ENCODE peak calls at places on chromosomes 5 and 9, in six cellular contexts. S, Q, A, R, T and Y are unnamed samples.

GRCh38 chr5:125011982-125012381 is 265.5 kb upstream of the ZNF608 start:
- DNase-seq in R (no peak), A (no peak), Q (no peak), T (no peak), S (no peak), Y (no peak)

GRCh38 chr5:94778299-94778698 is 159.8 kb downstream of the SLF1 start:
- DNase-seq in S (no peak), R (no peak), A (no peak), Q (no peak), T (peak; percentile 10), Y (no peak)

GRCh38 chr9:20512636-20513035 is 109.7 kb downstream of the MLLT3 start:
- DNase-seq in S (no peak), A (no peak), R (no peak), Q (no peak), T (peak; percentile 48), Y (no peak)

GRCh38 chr5:103354446-103354845 is 95.9 kb downstream of the MACIR start:
- DNase-seq in T (no peak), S (no peak), R (no peak), Q (no peak), A (no peak), Y (no peak)

GRCh38 chr5:126414874-126415502 is 8.2 kb upstream of the GRAMD2B start:
- DNase-seq in Q (no peak), A (peak; percentile 6), R (peak; percentile 70), S (no peak), T (peak; percentile 83), Y (no peak)

GRCh38 chr5:38124321-38124720 is 134.0 kb upstream of the EGFLAM start:
- DNase-seq in R (no peak), A (no peak), S (no peak), Q (no peak), T (no peak), Y (no peak)

GRCh38 chr5:175752826-175753535 is 95.1 kb downstream of the HRH2 start:
- DNase-seq in T (no peak), R (no peak), Q (no peak), S (no peak), A (no peak), Y (no peak)

GRCh38 chr5:162230348-162230747 is 162.8 kb downstream of the GABRG2 start:
- DNase-seq in S (no peak), R (no peak), A (no peak), T (no peak), Q (no peak), Y (no peak)

GRCh38 chr9:131620764-131621520 is 75.6 kb downstream of the PRRT1B start:
- DNase-seq in R (no peak), Q (no peak), S (no peak), A (no peak), T (no peak), Y (no peak)

GRCh38 chr9:135887585-135888050 is 19.7 kb downstream of the CAMSAP1 start:
- DNase-seq in T (no peak), Q (peak; percentile 63), A (no peak), S (no peak), R (no peak), Y (no peak)

GRCh38 chr9:123011878-123012528 is 21.5 kb upstream of the GPR21 start:
- DNase-seq in A (no peak), Q (no peak), S (no peak), T (no peak), R (no peak), Y (no peak)

GRCh38 chr9:126973651-126974529 is 59.3 kb downstream of the RALGPS1 start:
- DNase-seq in Q (no peak), T (no peak), A (no peak), S (no peak), R (no peak), Y (no peak)

GRCh38 chr9:86324308-86324707 is 29.9 kb downstream of the TUT7 start:
- DNase-seq in T (peak; percentile 79), R (no peak), Q (no peak), S (no peak), A (no peak), Y (no peak)

GRCh38 chr5:58261605-58262004 is 198.3 kb downstream of the PLK2 start:
- DNase-seq in R (no peak), A (no peak), S (no peak), T (peak; percentile 66), Q (no peak), Y (peak; percentile 10)

GRCh38 chr5:155260798-155261197 is 247.2 kb downstream of the KIF4B start:
- DNase-seq in Q (peak; percentile 49), R (no peak), T (no peak), A (no peak), S (peak; percentile 2), Y (no peak)

GRCh38 chr9:2017459-2018161 is 2.5 kb downstream of the SMARCA2 start:
- DNase-seq in A (peak; percentile 76), R (peak; percentile 61), T (peak; percentile 89), S (peak; percentile 30), Q (peak; percentile 70), Y (peak; percentile 58)

GRCh38 chr5:68251804-68252648 is 36.5 kb downstream of the PIK3R1 start:
- DNase-seq in R (peak; percentile 75), Q (no peak), A (no peak), S (no peak), T (peak; percentile 86), Y (peak; percentile 96)

GRCh38 chr5:8396756-8397155 is 527.8 kb downstream of the MTRR start:
- DNase-seq in Q (no peak), S (no peak), R (no peak), A (no peak), T (peak; percentile 73), Y (no peak)

GRCh38 chr5:428219-428618 is 14.8 kb upstream of the EXOC3 start:
- DNase-seq in A (no peak), Q (no peak), T (no peak), R (no peak), S (no peak), Y (no peak)

GRCh38 chr9:27247756-27248155 is 49.2 kb downstream of the EQTN start:
- DNase-seq in Q (peak; percentile 47), S (peak; percentile 63), A (no peak), R (peak; percentile 28), T (no peak), Y (peak; percentile 2)

GRCh38 chr5:74919487-74919886 is 53.3 kb upstream of the FAM169A start:
- DNase-seq in A (no peak), S (no peak), R (no peak), T (peak; percentile 79), Q (no peak), Y (peak; percentile 24)

GRCh38 chr5:149012350-149012749 is 50.5 kb downstream of the SH3TC2 start:
- DNase-seq in R (no peak), S (no peak), T (no peak), Q (peak; percentile 20), A (no peak), Y (no peak)
- TF ChIP-seq CTCF in R (no peak), S (no peak), T (no peak), Q (no peak), A (no peak), Y (no peak)

DNA sequence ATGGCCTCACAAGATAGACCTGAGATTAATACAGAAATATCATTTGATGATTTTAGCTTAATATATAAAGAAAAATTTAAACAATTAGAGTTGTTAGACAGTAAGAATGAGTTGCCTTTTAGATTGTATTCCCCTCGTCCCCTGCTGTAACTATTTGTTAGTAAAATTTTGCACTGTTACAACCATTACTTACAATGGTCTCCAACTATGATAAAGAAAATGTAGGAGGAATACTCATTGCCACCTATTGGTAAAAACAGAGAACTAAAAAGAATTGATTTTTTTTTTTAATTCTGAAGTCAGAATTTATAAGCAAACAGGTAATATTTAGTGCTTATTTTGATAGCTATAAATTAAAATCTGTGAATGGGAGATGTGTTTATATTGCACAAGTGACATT is 937.6 kb downstream of the TLE4 start:
- DNase-seq in T (no peak), R (no peak), S (no peak), A (no peak), Q (no peak), Y (no peak)
- TF ChIP-seq CTCF in T (no peak), R (no peak), S (no peak), A (no peak), Q (no peak), Y (no peak)

GRCh38 chr5:129177451-129177850 is 82.9 kb downstream of the ISOC1 start:
- DNase-seq in A (no peak), T (no peak), Q (no peak), R (no peak), S (no peak), Y (no peak)

GRCh38 chr5:129171194-129171944 is 76.8 kb downstream of the ISOC1 start:
- DNase-seq in R (no peak), Q (no peak), T (no peak), S (no peak), A (no peak), Y (no peak)

GRCh38 chr5:129174447-129174846 is 79.9 kb downstream of the ISOC1 start:
- DNase-seq in T (no peak), R (no peak), A (no peak), Q (no peak), S (no peak), Y (no peak)

GRCh38 chr5:129172561-129172960 is 78.0 kb downstream of the ISOC1 start:
- DNase-seq in T (peak; percentile 45), Q (no peak), S (peak; percentile 5), A (no peak), R (no peak), Y (no peak)
- TF ChIP-seq CTCF in T (no peak), Q (no peak), S (no peak), A (no peak), R (no peak), Y (no peak)

DNA sequence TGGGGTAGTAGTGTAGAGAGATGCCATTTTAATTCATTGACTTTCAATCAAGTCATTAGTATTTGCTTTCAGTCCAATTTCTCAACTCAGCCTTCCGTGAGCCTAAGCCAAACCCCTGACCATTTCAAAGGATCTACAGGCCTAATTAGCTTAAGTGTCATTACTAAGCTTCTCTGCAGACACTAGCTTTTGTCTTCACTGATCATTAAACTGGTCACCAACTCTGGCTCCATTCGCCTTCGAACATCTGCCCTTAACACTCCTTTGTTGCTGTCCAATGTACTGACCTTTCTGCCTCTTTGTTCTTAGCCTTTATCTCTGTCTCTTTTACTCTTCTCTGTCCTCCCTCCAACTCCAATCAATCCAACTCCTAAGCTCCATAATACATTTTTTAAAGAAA is 299.3 kb downstream of the DIRAS2 start:
- DNase-seq in Q (no peak), T (peak; percentile 2), A (no peak), R (no peak), S (no peak), Y (no peak)
- TF ChIP-seq CTCF in Q (no peak), T (no peak), A (no peak), R (no peak), S (no peak), Y (no peak)

GRCh38 chr9:26158631-26159150 is 480.4 kb upstream of the TUSC1 start:
- DNase-seq in R (no peak), S (no peak), Q (no peak), A (no peak), T (no peak), Y (no peak)
- TF ChIP-seq CTCF in R (no peak), S (no peak), Q (no peak), A (no peak), T (no peak), Y (no peak)

GRCh38 chr5:4700082-4700481 is 440.0 kb upstream of the ADAMTS16 start:
- DNase-seq in A (peak; percentile 17), Q (peak; percentile 85), S (no peak), R (peak; percentile 80), T (no peak), Y (no peak)
- TF ChIP-seq CTCF in A (peak; percentile 22), Q (peak; percentile 44), S (no peak), R (peak; percentile 23), T (no peak), Y (peak; percentile 2)

GRCh38 chr5:42496397-42497156 is 73.3 kb downstream of the GHR start:
- DNase-seq in T (no peak), R (no peak), A (no peak), S (no peak), Q (no peak), Y (no peak)
- TF ChIP-seq CTCF in T (no peak), R (no peak), A (no peak), S (no peak), Q (no peak), Y (no peak)